ENCODE peak calls at places on chromosome 19, in six cellular contexts. One of them, this sample, is unnamed.

GRCh38 chr19:39135701-39136100 is 10.1 kb downstream of the PAK4 start:
- DNase-seq in activated CD4-positive, CD25-positive, alpha-beta regulatory T cell treated with anti-CD3 and anti-CD28 coated beads, Interleukin-2, amount 50 U/mL, for 72 hours: no peak
- DNase-seq in HTR-8/SVneo: no peak
- DNase-seq in RWPE2: no peak
- DNase-seq in activated T-helper 1 cell treated with Interleukin-2 at 50 U/mL for 16 hours: no peak
- DNase-seq in cardiac muscle cell: no peak
- DNase-seq in this sample: no peak

GRCh38 chr19:3075605-3076431 is 13.5 kb upstream of the TLE5 start:
- DNase-seq in activated CD4-positive, CD25-positive, alpha-beta regulatory T cell treated with anti-CD3 and anti-CD28 coated beads, Interleukin-2, amount 50 U/mL, for 72 hours: peak
- DNase-seq in HTR-8/SVneo: no peak
- DNase-seq in RWPE2: no peak
- DNase-seq in activated T-helper 1 cell treated with Interleukin-2 at 50 U/mL for 16 hours: peak
- DNase-seq in cardiac muscle cell: peak
- DNase-seq in this sample: peak

GRCh38 chr19:5006201-5006600 is 37.3 kb downstream of the KDM4B start:
- DNase-seq in activated CD4-positive, CD25-positive, alpha-beta regulatory T cell treated with anti-CD3 and anti-CD28 coated beads, Interleukin-2, amount 50 U/mL, for 72 hours: no peak
- DNase-seq in HTR-8/SVneo: peak
- DNase-seq in RWPE2: no peak
- DNase-seq in activated T-helper 1 cell treated with Interleukin-2 at 50 U/mL for 16 hours: no peak
- DNase-seq in cardiac muscle cell: peak
- DNase-seq in this sample: no peak

GRCh38 chr19:54418030-54418929 is 3.0 kb downstream of the TTYH1 start:
- DNase-seq in activated CD4-positive, CD25-positive, alpha-beta regulatory T cell treated with anti-CD3 and anti-CD28 coated beads, Interleukin-2, amount 50 U/mL, for 72 hours: no peak
- DNase-seq in HTR-8/SVneo: no peak
- DNase-seq in RWPE2: no peak
- DNase-seq in activated T-helper 1 cell treated with Interleukin-2 at 50 U/mL for 16 hours: no peak
- DNase-seq in cardiac muscle cell: peak
- DNase-seq in this sample: peak

GRCh38 chr19:16051254-16052025 is 24.9 kb upstream of the TPM4 start:
- DNase-seq in activated CD4-positive, CD25-positive, alpha-beta regulatory T cell treated with anti-CD3 and anti-CD28 coated beads, Interleukin-2, amount 50 U/mL, for 72 hours: no peak
- DNase-seq in HTR-8/SVneo: no peak
- DNase-seq in RWPE2: no peak
- DNase-seq in activated T-helper 1 cell treated with Interleukin-2 at 50 U/mL for 16 hours: peak
- DNase-seq in cardiac muscle cell: peak
- DNase-seq in this sample: peak

GRCh38 chr19:17405250-17406038 is at the start of gene BST2:
- DNase-seq in activated CD4-positive, CD25-positive, alpha-beta regulatory T cell treated with anti-CD3 and anti-CD28 coated beads, Interleukin-2, amount 50 U/mL, for 72 hours: peak
- DNase-seq in HTR-8/SVneo: peak
- DNase-seq in RWPE2: no peak
- DNase-seq in activated T-helper 1 cell treated with Interleukin-2 at 50 U/mL for 16 hours: no peak
- DNase-seq in cardiac muscle cell: peak
- DNase-seq in this sample: peak

GRCh38 chr19:32876919-32877285 is 7.3 kb upstream of the SLC7A9 start:
- DNase-seq in activated CD4-positive, CD25-positive, alpha-beta regulatory T cell treated with anti-CD3 and anti-CD28 coated beads, Interleukin-2, amount 50 U/mL, for 72 hours: no peak
- DNase-seq in HTR-8/SVneo: no peak
- DNase-seq in RWPE2: no peak
- DNase-seq in activated T-helper 1 cell treated with Interleukin-2 at 50 U/mL for 16 hours: no peak
- DNase-seq in cardiac muscle cell: peak
- DNase-seq in this sample: no peak

GRCh38 chr19:49801966-49802661 is 11.0 kb downstream of the FUZ start:
- DNase-seq in activated CD4-positive, CD25-positive, alpha-beta regulatory T cell treated with anti-CD3 and anti-CD28 coated beads, Interleukin-2, amount 50 U/mL, for 72 hours: no peak
- DNase-seq in HTR-8/SVneo: no peak
- DNase-seq in RWPE2: peak
- DNase-seq in activated T-helper 1 cell treated with Interleukin-2 at 50 U/mL for 16 hours: no peak
- DNase-seq in cardiac muscle cell: peak
- DNase-seq in this sample: no peak

GRCh38 chr19:13103961-13104847 is 1.5 kb upstream of the LYL1 start:
- DNase-seq in activated CD4-positive, CD25-positive, alpha-beta regulatory T cell treated with anti-CD3 and anti-CD28 coated beads, Interleukin-2, amount 50 U/mL, for 72 hours: peak
- DNase-seq in HTR-8/SVneo: no peak
- DNase-seq in RWPE2: no peak
- DNase-seq in activated T-helper 1 cell treated with Interleukin-2 at 50 U/mL for 16 hours: peak
- DNase-seq in cardiac muscle cell: no peak
- DNase-seq in this sample: peak

GRCh38 chr19:14733574-14733973 is 43.7 kb downstream of the ZNF333 start:
- DNase-seq in activated CD4-positive, CD25-positive, alpha-beta regulatory T cell treated with anti-CD3 and anti-CD28 coated beads, Interleukin-2, amount 50 U/mL, for 72 hours: no peak
- DNase-seq in HTR-8/SVneo: no peak
- DNase-seq in RWPE2: no peak
- DNase-seq in activated T-helper 1 cell treated with Interleukin-2 at 50 U/mL for 16 hours: no peak
- DNase-seq in cardiac muscle cell: no peak
- DNase-seq in this sample: no peak

GRCh38 chr19:14519245-14519859 is 1.2 kb upstream of the DNAJB1 start:
- DNase-seq in activated CD4-positive, CD25-positive, alpha-beta regulatory T cell treated with anti-CD3 and anti-CD28 coated beads, Interleukin-2, amount 50 U/mL, for 72 hours: no peak
- DNase-seq in HTR-8/SVneo: no peak
- DNase-seq in RWPE2: no peak
- DNase-seq in activated T-helper 1 cell treated with Interleukin-2 at 50 U/mL for 16 hours: no peak
- DNase-seq in cardiac muscle cell: no peak
- DNase-seq in this sample: no peak

GRCh38 chr19:54473071-54473941 is at the start of gene CDC42EP5:
- DNase-seq in activated CD4-positive, CD25-positive, alpha-beta regulatory T cell treated with anti-CD3 and anti-CD28 coated beads, Interleukin-2, amount 50 U/mL, for 72 hours: no peak
- DNase-seq in HTR-8/SVneo: peak
- DNase-seq in RWPE2: no peak
- DNase-seq in activated T-helper 1 cell treated with Interleukin-2 at 50 U/mL for 16 hours: no peak
- DNase-seq in cardiac muscle cell: peak
- DNase-seq in this sample: no peak

GRCh38 chr19:48543121-48543710 is 8.8 kb upstream of the SULT2B1 start:
- DNase-seq in activated CD4-positive, CD25-positive, alpha-beta regulatory T cell treated with anti-CD3 and anti-CD28 coated beads, Interleukin-2, amount 50 U/mL, for 72 hours: no peak
- DNase-seq in HTR-8/SVneo: peak
- DNase-seq in RWPE2: peak
- DNase-seq in activated T-helper 1 cell treated with Interleukin-2 at 50 U/mL for 16 hours: no peak
- DNase-seq in cardiac muscle cell: peak
- DNase-seq in this sample: no peak

GRCh38 chr19:34642241-34642640 is 34.7 kb downstream of the SCGB2B2 start:
- DNase-seq in activated CD4-positive, CD25-positive, alpha-beta regulatory T cell treated with anti-CD3 and anti-CD28 coated beads, Interleukin-2, amount 50 U/mL, for 72 hours: no peak
- DNase-seq in HTR-8/SVneo: no peak
- DNase-seq in RWPE2: no peak
- DNase-seq in activated T-helper 1 cell treated with Interleukin-2 at 50 U/mL for 16 hours: no peak
- DNase-seq in cardiac muscle cell: no peak
- DNase-seq in this sample: no peak

GRCh38 chr19:49590971-49591730 is at the start of gene PRR12:
- DNase-seq in activated CD4-positive, CD25-positive, alpha-beta regulatory T cell treated with anti-CD3 and anti-CD28 coated beads, Interleukin-2, amount 50 U/mL, for 72 hours: peak
- DNase-seq in HTR-8/SVneo: peak
- DNase-seq in RWPE2: peak
- DNase-seq in activated T-helper 1 cell treated with Interleukin-2 at 50 U/mL for 16 hours: peak
- DNase-seq in cardiac muscle cell: peak
- DNase-seq in this sample: peak

GRCh38 chr19:48283908-48284307 is 14.0 kb downstream of the ZNF114 start:
- DNase-seq in activated CD4-positive, CD25-positive, alpha-beta regulatory T cell treated with anti-CD3 and anti-CD28 coated beads, Interleukin-2, amount 50 U/mL, for 72 hours: no peak
- DNase-seq in HTR-8/SVneo: peak
- DNase-seq in RWPE2: no peak
- DNase-seq in activated T-helper 1 cell treated with Interleukin-2 at 50 U/mL for 16 hours: no peak
- DNase-seq in cardiac muscle cell: peak
- DNase-seq in this sample: no peak

GRCh38 chr19:6378036-6378435 is 2.3 kb upstream of the PSPN start:
- DNase-seq in activated CD4-positive, CD25-positive, alpha-beta regulatory T cell treated with anti-CD3 and anti-CD28 coated beads, Interleukin-2, amount 50 U/mL, for 72 hours: no peak
- DNase-seq in HTR-8/SVneo: no peak
- DNase-seq in RWPE2: no peak
- DNase-seq in activated T-helper 1 cell treated with Interleukin-2 at 50 U/mL for 16 hours: no peak
- DNase-seq in cardiac muscle cell: peak
- DNase-seq in this sample: no peak

GRCh38 chr19:32691952-32692726 is 518 bp downstream of the NUDT19 start:
- DNase-seq in activated CD4-positive, CD25-positive, alpha-beta regulatory T cell treated with anti-CD3 and anti-CD28 coated beads, Interleukin-2, amount 50 U/mL, for 72 hours: peak
- DNase-seq in HTR-8/SVneo: no peak
- DNase-seq in RWPE2: no peak
- DNase-seq in activated T-helper 1 cell treated with Interleukin-2 at 50 U/mL for 16 hours: peak
- DNase-seq in cardiac muscle cell: peak
- DNase-seq in this sample: peak

GRCh38 chr19:42480335-42481095 is 37.8 kb upstream of the CXCL17 start:
- DNase-seq in activated CD4-positive, CD25-positive, alpha-beta regulatory T cell treated with anti-CD3 and anti-CD28 coated beads, Interleukin-2, amount 50 U/mL, for 72 hours: no peak
- DNase-seq in HTR-8/SVneo: peak
- DNase-seq in RWPE2: no peak
- DNase-seq in activated T-helper 1 cell treated with Interleukin-2 at 50 U/mL for 16 hours: peak
- DNase-seq in cardiac muscle cell: peak
- DNase-seq in this sample: peak

GRCh38 chr19:51142119-51142518 is at the start of gene SIGLEC7:
- DNase-seq in activated CD4-positive, CD25-positive, alpha-beta regulatory T cell treated with anti-CD3 and anti-CD28 coated beads, Interleukin-2, amount 50 U/mL, for 72 hours: no peak
- DNase-seq in HTR-8/SVneo: no peak
- DNase-seq in RWPE2: no peak
- DNase-seq in activated T-helper 1 cell treated with Interleukin-2 at 50 U/mL for 16 hours: no peak
- DNase-seq in cardiac muscle cell: no peak
- DNase-seq in this sample: no peak

GRCh38 chr19:40284501-40285352 is at the start of gene AKT2:
- DNase-seq in activated CD4-positive, CD25-positive, alpha-beta regulatory T cell treated with anti-CD3 and anti-CD28 coated beads, Interleukin-2, amount 50 U/mL, for 72 hours: peak
- DNase-seq in HTR-8/SVneo: peak
- DNase-seq in RWPE2: peak
- DNase-seq in activated T-helper 1 cell treated with Interleukin-2 at 50 U/mL for 16 hours: peak
- DNase-seq in cardiac muscle cell: peak
- DNase-seq in this sample: peak

GRCh38 chr19:45920458-45920857 is 5.9 kb upstream of the NANOS2 start:
- DNase-seq in activated CD4-positive, CD25-positive, alpha-beta regulatory T cell treated with anti-CD3 and anti-CD28 coated beads, Interleukin-2, amount 50 U/mL, for 72 hours: no peak
- DNase-seq in HTR-8/SVneo: no peak
- DNase-seq in RWPE2: no peak
- DNase-seq in activated T-helper 1 cell treated with Interleukin-2 at 50 U/mL for 16 hours: no peak
- DNase-seq in cardiac muscle cell: no peak
- DNase-seq in this sample: no peak